ENCODE peak calls at places on chromosomes 1 and 21, in five cellular contexts. F, R, I, L and H are unnamed samples.
A peak's percentile ranks its signal among the peaks of the same experiment; 100 is the strongest.

GRCh38 chr1:110051262-110051648 is 16.8 kb downstream of the STRIP1 start:
- DNase-seq in F (no peak), L (no peak), R (no peak), I (no peak), H (no peak)

GRCh38 chr1:28437260-28437923 is 67.9 kb downstream of the PHACTR4 start:
- DNase-seq in I (no peak), L (no peak), R (peak; percentile 75), F (peak; percentile 58), H (peak; percentile 80)

GRCh38 chr1:55400560-55400959 is 185.4 kb upstream of the USP24 start:
- DNase-seq in I (no peak), L (no peak), F (no peak), R (no peak), H (no peak)

GRCh38 chr1:113123737-113124136 is 50.7 kb downstream of the LRIG2 start:
- DNase-seq in I (no peak), R (no peak), L (no peak), F (no peak), H (peak; percentile 52)

GRCh38 chr1:117821782-117822447 is 107.5 kb downstream of the GDAP2 start:
- DNase-seq in I (no peak), L (no peak), F (no peak), R (peak; percentile 94), H (peak; percentile 97)

GRCh38 chr21:15768045-15768601 is 38.3 kb downstream of the USP25 start:
- DNase-seq in R (no peak), F (no peak), L (no peak), I (no peak), H (no peak)

GRCh38 chr1:63775418-63776127 is 1.8 kb downstream of the ROR1 start:
- DNase-seq in I (no peak), R (peak; percentile 42), L (no peak), F (no peak), H (no peak)

GRCh38 chr1:233261206-233261605 is 34.3 kb downstream of the PCNX2 start:
- DNase-seq in L (no peak), I (no peak), F (no peak), R (peak; percentile 66), H (no peak)

GRCh38 chr1:11880911-11881748 is 22.4 kb upstream of the NPPB start:
- DNase-seq in L (no peak), R (no peak), F (no peak), I (no peak), H (no peak)

GRCh38 chr1:48772221-48772620 is 4.5 kb downstream of the BEND5 start:
- DNase-seq in L (no peak), R (no peak), F (no peak), I (no peak), H (no peak)

GRCh38 chr1:2855206-2856075 is 53.9 kb upstream of the TTC34 start:
- DNase-seq in L (no peak), I (no peak), R (no peak), F (no peak), H (no peak)

GRCh38 chr1:60564196-60564595 is 490.6 kb upstream of the C1orf87 start:
- DNase-seq in I (no peak), R (no peak), F (no peak), L (no peak), H (no peak)

GRCh38 chr21:38819719-38820147 is 14.0 kb downstream of the ETS2 start:
- DNase-seq in R (peak; percentile 74), L (no peak), F (no peak), I (no peak), H (peak; percentile 60)

GRCh38 chr1:3671371-3672180 is 19.3 kb downstream of the TP73 start:
- DNase-seq in L (no peak), I (no peak), F (no peak), R (peak; percentile 24), H (peak; percentile 26)

GRCh38 chr1:185075476-185075875 is 30.1 kb downstream of the RNF2 start:
- DNase-seq in F (no peak), R (no peak), L (no peak), I (no peak), H (no peak)

GRCh38 chr21:46622226-46622625 is 13.2 kb upstream of the PRMT2 start:
- DNase-seq in R (no peak), F (peak; percentile 33), I (peak; percentile 28), L (no peak), H (peak; percentile 64)

GRCh38 chr1:216456682-216457081 is 33.4 kb upstream of the USH2A start:
- DNase-seq in F (no peak), I (no peak), R (peak; percentile 84), L (no peak), H (peak; percentile 91)

GRCh38 chr1:206479164-206480125 is 9.2 kb downstream of the IKBKE start:
- DNase-seq in L (no peak), R (peak; percentile 72), F (peak; percentile 70), I (peak; percentile 55), H (peak; percentile 75)

GRCh38 chr1:1914101-1914811 is 804 bp upstream of the CALML6 start:
- DNase-seq in R (no peak), L (no peak), F (peak; percentile 46), I (no peak), H (no peak)

GRCh38 chr1:168470821-168471473 is 72.8 kb downstream of the XCL2 start:
- DNase-seq in L (no peak), F (no peak), I (no peak), R (peak; percentile 83), H (peak; percentile 84)

GRCh38 chr1:203985676-203986075 is 87.2 kb upstream of the SOX13 start:
- DNase-seq in I (no peak), R (peak; percentile 22), F (no peak), L (no peak), H (no peak)

GRCh38 chr21:25368531-25368930 is 238.8 kb downstream of the MRPL39 start:
- DNase-seq in I (no peak), L (no peak), R (no peak), F (no peak), H (no peak)

GRCh38 chr21:42669069-42669468 is 15.6 kb downstream of the PDE9A start:
- DNase-seq in I (no peak), L (no peak), R (no peak), F (no peak), H (no peak)

GRCh38 chr1:230643887-230644286 is 1.6 kb downstream of the COG2 start:
- DNase-seq in F (no peak), L (no peak), R (no peak), I (no peak), H (peak; percentile 57)

GRCh38 chr1:179087665-179088064 is 5.8 kb downstream of the TOR3A start:
- DNase-seq in L (no peak), I (no peak), R (no peak), F (no peak), H (no peak)

GRCh38 chr1:108077991-108078390 is 113.0 kb upstream of the VAV3 start:
- DNase-seq in R (no peak), F (no peak), I (no peak), L (no peak), H (no peak)

GRCh38 chr1:70211536-70211935 is 6.2 kb upstream of the LRRC40 start:
- DNase-seq in L (no peak), I (no peak), R (no peak), F (no peak), H (no peak)

GRCh38 chr1:205849619-205850355 is at the start of gene PM20D1:
- DNase-seq in L (no peak), R (peak; percentile 50), F (peak; percentile 93), I (peak; percentile 65), H (peak; percentile 54)

GRCh38 chr1:244628719-244629299 is 24.1 kb upstream of the DESI2 start:
- DNase-seq in R (no peak), L (no peak), F (no peak), I (no peak), H (no peak)

GRCh38 chr1:167922023-167922422 is 8.1 kb upstream of the ADCY10 start:
- DNase-seq in F (no peak), L (no peak), R (no peak), I (no peak), H (no peak)

DNA sequence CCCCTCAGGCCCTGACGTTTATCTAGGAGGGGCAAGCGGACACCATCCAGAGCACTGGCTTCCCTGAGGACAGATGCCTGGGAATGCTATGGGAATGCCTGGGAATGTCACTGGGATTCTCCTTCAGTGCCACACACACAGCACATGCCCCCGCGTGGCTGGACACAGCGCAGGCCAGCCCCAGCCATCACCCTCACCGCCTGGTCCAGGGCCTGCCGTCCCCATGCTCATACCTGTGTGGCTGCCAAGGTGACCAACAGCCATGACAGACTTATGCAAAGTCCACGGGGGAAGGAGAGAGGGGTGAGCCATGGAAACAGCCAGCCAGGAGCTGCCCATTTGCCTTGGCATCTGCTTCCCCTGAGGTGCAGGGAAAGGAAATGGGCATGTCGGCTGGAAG is 5.7 kb upstream of the TAS1R2 start:
- DNase-seq in R (no peak), F (no peak), I (no peak), L (no peak), H (no peak)
- H3K36me3 ChIP-seq in R (no peaks in the 10 kb centered on the region), F (no peaks in the 10 kb centered on the region), I (no peaks in the 10 kb centered on the region), L (no peaks in the 10 kb centered on the region), H (no peaks in the 10 kb centered on the region)

GRCh38 chr1:53946252-53947171 is at the start of gene LRRC42:
- DNase-seq in F (no peak), L (no peak), R (no peak), I (no peak), H (no peak)
- TF ChIP-seq CTCF in F (no peak), L (no peak), R (peak; percentile 49), I (no peak), H (peak; percentile 12)

DNA sequence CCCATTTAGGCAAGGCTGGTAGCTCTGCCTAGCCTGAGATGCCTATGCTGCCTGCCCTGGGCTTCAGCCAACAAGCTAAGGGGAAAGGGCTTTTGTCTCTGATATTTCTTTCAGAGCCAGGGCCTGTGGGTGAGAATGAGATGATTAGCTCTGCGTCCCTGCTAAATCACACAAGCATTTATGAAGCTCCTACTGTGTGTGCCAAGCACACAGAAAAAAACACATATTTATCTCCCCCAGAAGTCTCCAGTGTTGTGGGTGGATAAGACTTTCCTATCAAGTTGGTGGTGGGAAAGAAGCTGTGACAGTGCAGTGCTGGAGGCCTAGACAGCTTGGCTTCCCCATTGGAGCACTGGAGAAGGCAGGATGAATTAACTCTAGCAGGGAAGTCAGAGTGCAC is 1.5 kb downstream of the SLC50A1 start:
- DNase-seq in R (no peak), I (no peak), L (no peak), F (no peak), H (no peak)
- H3K36me3 ChIP-seq in R (peaks cover 17% of the 10 kb centered on the region), I (no peaks in the 10 kb centered on the region), L (no peaks in the 10 kb centered on the region), F (no peaks in the 10 kb centered on the region), H (peaks cover 6% of the 10 kb centered on the region)

GRCh38 chr1:24961961-24962861 is 32.1 kb upstream of the RUNX3 start:
- DNase-seq in I (no peak), L (no peak), R (no peak), F (no peak), H (no peak)
- TF ChIP-seq CTCF in I (no peak), L (no peak), R (no peak), F (no peak), H (no peak)